ENCODE peak calls at places on chromosomes 5 and 9, in eight cellular contexts. G is A673, B is vagina, M is astrocyte, S is body of pancreas, N is ovary, J is suprapubic skin, H is esophagus squamous epithelium. X is an unnamed sample. For H3K27me3, the result is how much of the 10 kb centered on the place peaks cover.

GRCh38 chr5:170655476-170655875 is 128.0 kb upstream of the GABRP start:
- DNase-seq in J (no peak), H (no peak), G (no peak), M (no peak), N (no peak), B (no peak), S (no peak), X (no peak)

GRCh38 chr9:74887041-74887980 is at the start of gene TRPM6:
- DNase-seq in M (peak), N (peak), H (peak), J (peak), G (peak), B (peak), S (peak), X (peak)

GRCh38 chr5:17928571-17928970 is 294.3 kb downstream of the TAF11L14 start:
- DNase-seq in G (no peak), B (no peak), N (no peak), H (no peak), M (no peak), S (peak), J (no peak), X (peak)

GRCh38 chr9:33434317-33435105 is 12.9 kb downstream of the AQP3 start:
- DNase-seq in G (no peak), N (no peak), B (no peak), H (no peak), S (no peak), J (no peak), M (no peak), X (no peak)

GRCh38 chr5:174338204-174339010 is 292.9 kb downstream of the NSG2 start:
- DNase-seq in H (no peak), N (no peak), J (no peak), M (no peak), G (no peak), S (no peak), B (no peak), X (no peak)

GRCh38 chr5:150258126-150258525 is 31.4 kb downstream of the CAMK2A start:
- DNase-seq in M (no peak), N (no peak), S (no peak), B (no peak), H (no peak), G (peak), J (no peak), X (no peak)

GRCh38 chr9:84266087-84266561 is 74.4 kb downstream of the SLC28A3 start:
- DNase-seq in M (no peak), G (no peak), N (no peak), S (peak), B (no peak), J (no peak), H (no peak), X (peak)

GRCh38 chr5:5252106-5252505 is 112.0 kb downstream of the ADAMTS16 start:
- DNase-seq in N (no peak), H (no peak), S (no peak), G (no peak), B (no peak), J (no peak), M (no peak), X (no peak)

GRCh38 chr5:12845549-12846159 is 941.4 kb upstream of the CTNND2 start:
- DNase-seq in B (no peak), J (no peak), S (no peak), H (no peak), M (no peak), N (no peak), G (no peak), X (no peak)

GRCh38 chr5:173454381-173454763 is 126.2 kb upstream of the STC2 start:
- DNase-seq in H (no peak), S (no peak), J (no peak), B (no peak), N (no peak), G (peak), M (peak), X (peak)

GRCh38 chr5:74516217-74516636 is 124.3 kb downstream of the ENC1 start:
- DNase-seq in M (peak), J (no peak), B (no peak), G (no peak), H (no peak), S (no peak), N (no peak), X (no peak)

GRCh38 chr5:31781772-31782171 is 142.8 kb downstream of the PDZD2 start:
- DNase-seq in H (no peak), S (no peak), J (no peak), G (no peak), N (no peak), B (no peak), M (no peak), X (peak)

GRCh38 chr9:97889941-97890557 is 32.3 kb downstream of the TRMO start:
- DNase-seq in J (no peak), M (no peak), H (no peak), S (no peak), B (no peak), G (peak), N (no peak), X (no peak)

GRCh38 chr5:172644711-172645110 is 3.6 kb downstream of the NEURL1B start:
- DNase-seq in M (no peak), G (no peak), N (no peak), H (no peak), J (no peak), B (no peak), S (no peak), X (no peak)

GRCh38 chr9:129220771-129221170 is 42.7 kb upstream of the IER5L start:
- DNase-seq in B (no peak), S (no peak), N (no peak), M (no peak), G (no peak), J (no peak), H (no peak), X (no peak)

GRCh38 chr9:98778711-98779530 is 17.4 kb downstream of the ANKS6 start:
- DNase-seq in H (no peak), B (peak), S (no peak), N (no peak), G (no peak), J (no peak), M (no peak), X (no peak)

GRCh38 chr5:89948977-89949376 is 460.6 kb downstream of the CETN3 start:
- DNase-seq in S (no peak), B (no peak), N (no peak), J (no peak), H (no peak), M (no peak), G (no peak), X (no peak)

GRCh38 chr5:171537463-171537862 is 118.0 kb downstream of the FGF18 start:
- DNase-seq in S (no peak), G (peak), N (no peak), M (peak), H (no peak), B (peak), J (no peak), X (no peak)

GRCh38 chr5:123303802-123304201 is 119.4 kb downstream of the CEP120 start:
- DNase-seq in G (no peak), S (no peak), J (no peak), M (no peak), H (no peak), B (no peak), N (no peak), X (peak)

GRCh38 chr9:91825422-91825821 is 124.6 kb downstream of the ROR2 start:
- DNase-seq in H (no peak), J (peak), S (no peak), M (no peak), N (peak), G (no peak), B (peak), X (peak)

DNA sequence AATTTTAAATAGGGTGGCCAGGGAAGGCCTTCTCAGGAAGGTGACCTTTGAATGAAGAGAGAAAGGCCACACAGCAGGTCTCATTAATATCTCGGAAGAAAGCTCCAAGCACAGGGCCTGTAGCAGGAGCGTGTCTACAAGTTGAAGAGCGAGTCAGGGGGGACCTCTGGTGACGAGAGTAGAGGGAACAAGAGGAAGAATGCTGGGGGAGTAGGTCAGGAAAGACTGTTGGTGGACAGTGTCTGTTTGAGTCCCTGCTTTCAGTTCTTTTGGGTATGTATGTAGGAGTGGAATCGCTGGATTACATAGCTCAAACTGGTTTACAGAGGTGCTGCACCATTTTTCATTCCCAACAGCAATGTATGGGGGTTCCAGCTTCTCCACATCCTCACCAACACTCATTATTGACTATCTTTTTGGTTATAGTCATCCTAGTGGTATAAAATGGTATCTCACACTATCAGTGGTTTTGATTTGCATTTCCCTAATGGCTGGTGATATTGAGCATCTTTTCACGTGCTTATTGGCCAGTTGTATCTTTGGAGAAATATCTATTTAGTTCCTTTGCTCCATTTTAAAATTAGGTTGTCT is 55.8 kb downstream of the NUP214 start:
- DNase-seq in J (no peak), M (no peak), H (no peak), N (no peak), G (peak), B (no peak), S (no peak), X (no peak)
- TF ChIP-seq CTCF in J (no peak), M (peak), H (no peak), N (no peak), G (peak), B (no peak), S (no peak), X (no peak)

GRCh38 chr5:8908055-8908683 is 637.7 kb downstream of the SEMA5A start:
- DNase-seq in J (no peak), N (no peak), G (peak), B (no peak), M (peak), S (peak), H (no peak), X (peak)

GRCh38 chr5:8912106-8912505 is 633.8 kb downstream of the SEMA5A start:
- DNase-seq in G (no peak), M (peak), N (no peak), B (no peak), S (no peak), J (no peak), H (no peak), X (peak)

DNA sequence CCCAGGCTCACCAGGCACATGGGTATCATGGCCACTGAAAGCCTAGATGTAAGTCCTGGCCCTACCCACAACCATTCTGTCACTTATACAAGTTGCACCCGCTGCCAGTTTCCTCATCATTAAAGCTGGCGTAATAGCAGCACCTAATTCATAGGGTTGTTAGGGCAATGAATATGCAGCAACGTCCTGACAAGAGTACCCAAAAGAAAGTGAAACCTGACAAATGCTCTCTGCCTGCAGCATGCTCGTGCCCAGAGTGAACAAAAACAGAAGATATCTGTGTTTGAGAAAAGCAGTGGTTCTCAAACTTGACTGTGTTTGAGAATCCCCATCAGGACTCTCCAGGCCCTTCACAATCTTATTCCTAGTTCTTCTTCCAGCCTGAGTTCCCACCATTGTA is 632.4 kb downstream of the SEMA5A start:
- DNase-seq in G (no peak), M (no peak), J (no peak), S (no peak), H (no peak), N (no peak), B (no peak), X (no peak)
- H3K4me3 ChIP-seq in G (no peak), M (no peak), J (no peak), S (no peak), H (no peak), N (no peak), B (no peak), X (no peak)

DNA sequence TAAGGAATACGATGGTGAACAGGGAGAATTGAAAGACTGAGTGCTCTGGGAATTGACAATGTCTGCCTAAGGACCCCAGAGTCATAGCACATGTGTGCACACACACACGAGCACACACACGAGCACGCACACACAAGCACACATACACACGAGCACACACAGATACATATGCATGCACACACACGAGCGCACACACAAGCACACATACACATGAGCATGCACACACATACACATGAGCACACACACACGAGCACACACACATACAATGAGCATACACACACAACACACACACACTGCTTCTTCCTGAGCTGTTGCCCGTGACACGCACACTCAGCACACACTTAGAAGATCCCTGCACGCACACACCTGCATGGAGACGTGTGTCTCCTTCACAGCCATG is 10.9 kb upstream of the UNC5A start:
- DNase-seq in H (no peak), J (no peak), S (no peak), N (no peak), B (no peak), G (no peak), M (no peak), X (no peak)
- H3K27me3 ChIP-seq in H (under half), J (half or more), S (under half), N (under half), B (under half), G (under half), M (under half), X (under half)

DNA sequence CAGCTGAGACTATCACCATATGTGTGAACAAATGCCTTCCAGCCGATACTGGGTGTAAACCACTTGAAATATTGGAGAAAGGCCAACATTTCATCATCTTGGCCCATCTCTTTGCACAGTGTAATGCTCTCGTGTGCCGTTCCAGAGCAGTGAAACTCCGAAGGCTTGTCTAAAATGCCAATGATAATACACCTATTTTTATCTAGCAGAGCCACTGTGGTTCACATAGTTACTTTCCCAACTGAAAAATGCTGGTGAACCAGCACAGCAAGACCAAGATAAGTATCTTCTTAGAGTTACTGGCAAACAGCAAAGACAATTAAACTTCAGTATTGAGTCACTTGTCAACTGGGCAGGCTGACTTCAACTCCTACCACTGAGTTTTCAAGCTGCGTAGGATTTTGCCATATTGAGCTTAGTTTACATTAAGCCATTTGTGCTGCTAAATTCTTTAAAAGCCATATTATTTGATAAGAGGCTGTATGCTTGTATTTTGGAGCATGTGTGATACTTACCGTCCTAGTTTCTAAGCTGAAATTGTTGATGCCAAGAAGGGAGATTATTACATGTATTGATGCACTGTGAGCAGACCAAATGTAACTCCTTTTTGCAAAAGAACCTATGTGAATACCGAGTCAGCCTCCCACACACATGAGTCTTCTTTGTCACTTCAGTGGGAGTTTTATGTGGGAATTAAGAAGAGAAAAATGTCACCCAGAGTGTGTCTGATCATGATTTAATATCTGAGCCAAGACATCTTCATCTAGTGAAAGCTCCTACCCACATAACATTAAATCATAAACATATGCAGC is 380.1 kb upstream of the ACTBL2 start:
- DNase-seq in M (peak), S (no peak), G (no peak), N (no peak), J (no peak), H (no peak), B (no peak), X (peak)
- TF ChIP-seq CTCF in M (no peak), S (no peak), G (no peak), N (no peak), J (no peak), H (no peak), B (no peak), X (no peak)

DNA sequence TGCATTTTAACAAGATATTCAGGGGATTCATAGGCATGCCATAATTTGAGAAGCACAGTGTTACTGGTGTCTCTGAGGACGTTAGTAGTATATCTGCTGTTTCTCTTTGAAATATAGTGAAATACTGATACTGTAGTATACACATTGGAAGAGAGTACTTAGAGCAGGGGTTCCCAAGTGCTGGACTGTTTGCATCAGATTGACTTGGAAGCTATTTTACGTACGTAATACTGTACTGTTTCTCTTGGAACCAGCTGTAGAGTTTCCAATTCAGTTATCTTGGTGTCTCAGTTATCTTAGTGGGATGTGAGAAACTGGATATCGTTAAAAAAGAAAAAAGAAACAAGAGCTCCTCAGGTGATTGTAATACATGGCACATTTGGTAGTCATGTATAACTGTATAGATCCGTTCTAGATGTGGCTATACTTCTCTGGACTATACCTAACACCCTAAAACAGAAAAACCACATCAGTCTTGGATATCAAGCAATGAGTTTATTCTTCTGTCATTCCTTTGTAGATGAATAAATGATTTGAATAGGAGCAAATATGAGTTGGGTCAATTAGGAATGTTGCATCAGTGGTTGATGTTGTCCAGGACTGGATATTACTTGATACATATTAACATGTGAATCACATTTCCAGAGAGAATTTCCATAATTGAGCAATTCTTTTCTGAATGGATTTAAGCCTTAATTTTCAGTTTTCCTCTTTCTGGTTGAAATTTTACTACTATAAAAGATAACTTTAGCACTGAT is 33.4 kb downstream of the PRRC1 start:
- DNase-seq in H (no peak), M (no peak), G (no peak), J (no peak), N (no peak), S (no peak), B (no peak), X (no peak)
- H3K4me3 ChIP-seq in H (no peak), M (no peak), G (no peak), J (no peak), N (no peak), S (no peak), B (no peak), X (no peak)